ENCODE peak calls at places on chromosomes 4 and X, in ten cellular contexts. G is body of pancreas; J is stimulated activated naive CD4-positive, alpha-beta T cell treated with Interleukin-2 at 50 U/mL for 16 hours; Y is GM03348; K is C1 segment of cervical spinal cord; X is NAMALWA; S is AML-193; P is AG04450; L is aorta; A is cardiac fibroblast. H is an unnamed sample.

GRCh38 chr4:2286904-2287593 is 25.1 kb upstream of the MXD4 start:
- DNase-seq in S (no peak), G (no peak), J (no peak), K (no peak), P (no peak), X (no peak), Y (no peak), A (no peak), L (peak), H (no peak)

GRCh38 chrX:152915541-152916241 is 17.8 kb downstream of the ZNF185 start:
- DNase-seq in K (no peak), J (no peak), S (no peak), Y (peak), A (peak), P (no peak), X (peak), L (no peak), G (peak), H (peak)

GRCh38 chr4:149718500-149718899 is 97.1 kb downstream of the IQCM start:
- DNase-seq in S (no peak), G (no peak), Y (no peak), K (no peak), A (no peak), X (no peak), L (peak), J (no peak), P (no peak), H (no peak)

GRCh38 chr4:57182132-57182874 is 72.1 kb upstream of the IGFBP7 start:
- DNase-seq in X (peak), A (no peak), K (peak), J (no peak), G (peak), L (peak), Y (no peak), P (no peak), S (no peak), H (peak)

GRCh38 chr4:80307774-80308465 is 27.6 kb upstream of the CFAP299 start:
- DNase-seq in A (peak), Y (peak), G (no peak), S (no peak), L (no peak), K (no peak), P (no peak), X (no peak), J (no peak), H (no peak)

GRCh38 chrX:95056901-95057300 is 1382.9 kb downstream of the FAM133A start:
- DNase-seq in X (no peak), J (no peak), Y (no peak), S (no peak), P (no peak), G (no peak), K (no peak), L (no peak), A (peak), H (no peak)

GRCh38 chrX:82320554-82320953 is 1118.7 kb downstream of the SH3BGRL start:
- DNase-seq in J (no peak), S (no peak), L (no peak), A (no peak), Y (no peak), P (no peak), X (no peak), G (no peak), K (no peak), H (no peak)

GRCh38 chr4:123967360-123967759 is 570.8 kb downstream of the SPRY1 start:
- DNase-seq in X (no peak), S (no peak), L (no peak), K (no peak), J (no peak), A (peak), G (no peak), Y (peak), P (no peak), H (no peak)

GRCh38 chrX:1546601-1547275 is 9.8 kb upstream of the P2RY8 start:
- DNase-seq in A (no peak), G (no peak), L (no peak), K (no peak), S (no peak), J (no peak), X (no peak), Y (no peak), P (no peak), H (peak)

GRCh38 chr4:24103434-24104168 is 213.8 kb upstream of the PPARGC1A start:
- DNase-seq in X (no peak), P (no peak), A (peak), Y (no peak), S (no peak), J (no peak), L (no peak), K (no peak), G (no peak), H (no peak)

GRCh38 chr4:87943660-87944149 is 31.8 kb upstream of the SPP1 start:
- DNase-seq in L (no peak), K (no peak), J (no peak), Y (no peak), P (no peak), X (no peak), A (no peak), G (no peak), S (no peak), H (no peak)

GRCh38 chr4:40515398-40516293 is 114.0 kb downstream of the RBM47 start:
- DNase-seq in X (peak), P (no peak), J (no peak), S (no peak), Y (peak), K (no peak), A (no peak), G (peak), L (no peak), H (peak)

GRCh38 chr4:131302108-131302507 is 1847.0 kb upstream of the PCDH10 start:
- DNase-seq in K (no peak), L (no peak), X (peak), P (no peak), S (no peak), Y (no peak), J (no peak), A (no peak), G (no peak), H (no peak)

GRCh38 chr4:54063737-54064316 is 578 bp downstream of the CHIC2 start:
- DNase-seq in P (no peak), S (no peak), G (peak), L (peak), Y (peak), X (peak), A (peak), J (peak), K (peak), H (peak)

GRCh38 chrX:123201720-123202119 is 17.6 kb downstream of the GRIA3 start:
- DNase-seq in L (no peak), Y (no peak), X (no peak), S (no peak), G (no peak), J (no peak), K (no peak), P (no peak), A (peak), H (no peak)

GRCh38 chrX:55028040-55028439 is 2.7 kb downstream of the ALAS2 start:
- DNase-seq in J (no peak), P (no peak), X (no peak), L (no peak), K (no peak), Y (no peak), A (no peak), S (no peak), G (no peak), H (no peak)

GRCh38 chr4:26152051-26152450 is 168.8 kb upstream of the RBPJ start:
- DNase-seq in K (no peak), P (no peak), S (no peak), Y (no peak), X (no peak), G (no peak), A (no peak), L (no peak), J (no peak), H (no peak)

GRCh38 chr4:102007959-102008425 is 217.5 kb downstream of the BANK1 start:
- DNase-seq in J (no peak), Y (no peak), S (no peak), X (no peak), A (no peak), P (no peak), K (no peak), G (no peak), L (no peak), H (peak)

GRCh38 chr4:24965627-24966026 is 52.8 kb upstream of the CCDC149 start:
- DNase-seq in S (no peak), J (no peak), G (no peak), P (no peak), L (no peak), Y (no peak), A (no peak), K (no peak), X (peak), H (no peak)

GRCh38 chrX:136260801-136261200 is 9.6 kb upstream of the MAP7D3 start:
- DNase-seq in A (peak), J (no peak), S (no peak), G (no peak), K (no peak), X (no peak), Y (peak), L (peak), P (peak), H (no peak)

GRCh38 chrX:13215729-13216128 is 104.1 kb downstream of the ATXN3L start:
- DNase-seq in G (no peak), J (no peak), X (no peak), P (peak), Y (peak), A (peak), S (no peak), L (no peak), K (no peak), H (no peak)

GRCh38 chr4:4362991-4363697 is 23.8 kb upstream of the NSG1 start:
- DNase-seq in J (no peak), Y (no peak), P (no peak), S (no peak), L (no peak), X (no peak), G (no peak), K (no peak), A (no peak), H (no peak)

GRCh38 chr4:172979332-172979731 is 189.3 kb upstream of the GALNT7 start:
- DNase-seq in L (no peak), A (no peak), Y (no peak), G (no peak), P (no peak), K (no peak), X (no peak), S (no peak), J (no peak), H (no peak)

GRCh38 chr4:4995103-4995761 is 24.0 kb downstream of the CYTL1 start:
- DNase-seq in X (peak), G (peak), K (peak), A (peak), L (peak), P (peak), J (peak), Y (peak), S (peak), H (peak)

GRCh38 chr4:20684852-20685763 is 15.2 kb upstream of the PACRGL start:
- DNase-seq in Y (peak), G (no peak), S (peak), P (peak), K (no peak), X (peak), L (no peak), J (no peak), A (peak), H (peak)

H was measured in MV-4-11.